ENCODE peak calls at places on chromosomes 3 and 15, in four cellular contexts. One of them, this sample, is unnamed. For H3K9me3 and H3K4me1, the result is how much of the 10 kb centered on the place peaks cover.

GRCh38 chr3:187802928-187803259 is 57.6 kb upstream of the BCL6 start:
- DNase-seq in effector memory CD4-positive, alpha-beta T cell: peak
- DNase-seq in right atrium auricular region: no peak
- DNase-seq in hepatocyte: no peak
- DNase-seq in this sample: no peak

GRCh38 chr3:126307083-126307482 is 50.1 kb downstream of the KLF15 start:
- DNase-seq in hepatocyte: no peak
- DNase-seq in right atrium auricular region: no peak
- DNase-seq in effector memory CD4-positive, alpha-beta T cell: no peak
- DNase-seq in this sample: no peak

GRCh38 chr3:124851136-124851535 is 36.0 kb downstream of the ITGB5 start:
- DNase-seq in right atrium auricular region: no peak
- DNase-seq in hepatocyte: no peak
- DNase-seq in effector memory CD4-positive, alpha-beta T cell: no peak
- DNase-seq in this sample: no peak

GRCh38 chr15:96047255-96047931 is 283.1 kb upstream of the NR2F2 start:
- DNase-seq in effector memory CD4-positive, alpha-beta T cell: no peak
- DNase-seq in right atrium auricular region: no peak
- DNase-seq in hepatocyte: no peak
- DNase-seq in this sample: no peak

GRCh38 chr3:94619643-94620042 is 556.8 kb downstream of the NSUN3 start:
- DNase-seq in effector memory CD4-positive, alpha-beta T cell: no peak
- DNase-seq in right atrium auricular region: no peak
- DNase-seq in hepatocyte: no peak
- DNase-seq in this sample: no peak

GRCh38 chr3:157460253-157460652 is 23.6 kb downstream of the PTX3 start:
- DNase-seq in right atrium auricular region: no peak
- DNase-seq in hepatocyte: no peak
- DNase-seq in effector memory CD4-positive, alpha-beta T cell: no peak
- DNase-seq in this sample: no peak

GRCh38 chr3:63864008-63864871 is 573 bp downstream of the ATXN7 start:
- DNase-seq in hepatocyte: peak
- DNase-seq in right atrium auricular region: no peak
- DNase-seq in effector memory CD4-positive, alpha-beta T cell: peak
- DNase-seq in this sample: peak

GRCh38 chr15:91515188-91515754 is 338.2 kb upstream of the SLCO3A1 start:
- DNase-seq in hepatocyte: peak
- DNase-seq in effector memory CD4-positive, alpha-beta T cell: no peak
- DNase-seq in right atrium auricular region: peak
- DNase-seq in this sample: no peak

GRCh38 chr15:25182736-25183445 is 228.1 kb downstream of the SNRPN start:
- DNase-seq in hepatocyte: no peak
- DNase-seq in right atrium auricular region: peak
- DNase-seq in effector memory CD4-positive, alpha-beta T cell: no peak
- DNase-seq in this sample: no peak
- H3K9me3 ChIP-seq in hepatocyte: under half
- H3K9me3 ChIP-seq in right atrium auricular region: under half
- H3K9me3 ChIP-seq in effector memory CD4-positive, alpha-beta T cell: under half
- H3K9me3 ChIP-seq in this sample: under half

DNA sequence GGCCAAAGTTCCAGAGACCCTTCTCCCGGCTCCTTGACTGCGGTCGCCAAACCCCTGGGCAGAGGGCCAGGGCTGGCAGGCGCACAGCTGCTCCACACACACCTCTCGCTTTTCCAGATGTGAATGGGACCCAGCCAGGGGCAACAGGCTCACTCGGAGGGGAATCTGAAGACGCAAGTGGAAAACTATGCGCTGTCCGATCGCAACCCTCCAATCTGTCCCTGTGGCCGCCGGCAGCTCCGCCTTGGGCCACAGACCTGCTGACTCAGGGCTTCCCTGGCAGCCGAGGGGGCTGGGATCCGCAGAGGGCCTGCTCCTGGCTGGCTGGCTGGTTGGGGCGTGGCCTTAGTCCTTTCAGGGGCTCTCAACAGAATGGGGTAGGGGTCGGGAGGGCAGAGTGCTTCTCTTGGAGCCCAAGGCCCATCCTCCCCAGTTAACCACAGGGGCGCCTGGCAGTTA is 54.0 kb downstream of the IQSEC1 start:
- DNase-seq in effector memory CD4-positive, alpha-beta T cell: no peak
- DNase-seq in right atrium auricular region: peak
- DNase-seq in hepatocyte: peak
- DNase-seq in this sample: no peak
- H3K4me1 ChIP-seq in effector memory CD4-positive, alpha-beta T cell: under half
- H3K4me1 ChIP-seq in right atrium auricular region: half or more
- H3K4me1 ChIP-seq in hepatocyte: under half
- H3K4me1 ChIP-seq in this sample: under half

GRCh38 chr15:25230442-25230841 is 208.4 kb downstream of the UBE3A start:
- DNase-seq in hepatocyte: no peak
- DNase-seq in right atrium auricular region: no peak
- DNase-seq in effector memory CD4-positive, alpha-beta T cell: no peak
- DNase-seq in this sample: no peak
- H3K9me3 ChIP-seq in hepatocyte: under half
- H3K9me3 ChIP-seq in right atrium auricular region: under half
- H3K9me3 ChIP-seq in effector memory CD4-positive, alpha-beta T cell: under half
- H3K9me3 ChIP-seq in this sample: under half

GRCh38 chr3:46096336-46096735 is 69.1 kb upstream of the XCR1 start:
- DNase-seq in right atrium auricular region: no peak
- DNase-seq in hepatocyte: no peak
- DNase-seq in effector memory CD4-positive, alpha-beta T cell: no peak
- DNase-seq in this sample: no peak
- H3K4me1 ChIP-seq in right atrium auricular region: under half
- H3K4me1 ChIP-seq in hepatocyte: under half
- H3K4me1 ChIP-seq in effector memory CD4-positive, alpha-beta T cell: under half
- H3K4me1 ChIP-seq in this sample: under half

GRCh38 chr3:44762170-44762677 is 630 bp downstream of the KIF15 start:
- DNase-seq in hepatocyte: no peak
- DNase-seq in right atrium auricular region: no peak
- DNase-seq in effector memory CD4-positive, alpha-beta T cell: no peak
- DNase-seq in this sample: no peak
- H3K9me3 ChIP-seq in hepatocyte: under half
- H3K9me3 ChIP-seq in right atrium auricular region: under half
- H3K9me3 ChIP-seq in effector memory CD4-positive, alpha-beta T cell: under half
- H3K9me3 ChIP-seq in this sample: under half